ENCODE peak calls at places on chromosomes 7 and 10, in eight cellular contexts. C, A, H, R, Q, N, Z and F are unnamed samples.

GRCh38 chr7:46186131-46186530 is 265.1 kb upstream of the IGFBP3 start:
- DNase-seq in C (no peak), H (no peak), R (no peak), Q (no peak), N (no peak), A (no peak), Z (no peak), F (no peak)

GRCh38 chr10:81013771-81014170 is 476.1 kb downstream of the SH2D4B start:
- DNase-seq in A (no peak), Z (no peak), Q (no peak), N (no peak), R (no peak), H (no peak), C (no peak), F (no peak)

GRCh38 chr7:22251906-22252495 is 105.0 kb downstream of the RAPGEF5 start:
- DNase-seq in C (no peak), H (no peak), Q (no peak), N (no peak), R (no peak), A (no peak), Z (no peak), F (no peak)

GRCh38 chr7:73768661-73769480 is 1.2 kb downstream of the CLDN3 start:
- DNase-seq in A (peak), C (no peak), H (no peak), Z (no peak), R (no peak), Q (no peak), N (no peak), F (no peak)

GRCh38 chr7:113715981-113716870 is 202.6 kb downstream of the PPP1R3A start:
- DNase-seq in R (no peak), H (no peak), Z (no peak), N (no peak), Q (no peak), C (no peak), A (no peak), F (no peak)

GRCh38 chr7:133688483-133689239 is 435.8 kb downstream of the EXOC4 start:
- DNase-seq in N (no peak), A (no peak), R (no peak), C (no peak), Z (no peak), Q (no peak), H (no peak), F (no peak)

GRCh38 chr10:95445223-95445836 is 115.8 kb downstream of the SORBS1 start:
- DNase-seq in A (no peak), R (no peak), Q (peak), N (no peak), Z (no peak), H (no peak), C (peak), F (no peak)

GRCh38 chr7:124566576-124566975 is 199.0 kb downstream of the GPR37 start:
- DNase-seq in R (no peak), A (no peak), N (no peak), Q (peak), H (no peak), C (no peak), Z (no peak), F (no peak)

GRCh38 chr7:142420554-142421362 is 162.9 kb upstream of the PRSS58 start:
- DNase-seq in R (no peak), H (no peak), Z (no peak), N (peak), Q (peak), A (peak), C (peak), F (no peak)

GRCh38 chr7:107982918-107983389 is 20.0 kb downstream of the LAMB1 start:
- DNase-seq in A (no peak), N (no peak), R (no peak), Z (no peak), C (no peak), H (no peak), Q (peak), F (no peak)

GRCh38 chr10:63722537-63722936 is 201.3 kb downstream of the REEP3 start:
- DNase-seq in Q (no peak), A (no peak), N (no peak), R (no peak), Z (no peak), H (no peak), C (no peak), F (no peak)

GRCh38 chr7:29342761-29343160 is 148.2 kb downstream of the CHN2 start:
- DNase-seq in R (no peak), Z (no peak), A (peak), N (no peak), H (no peak), C (no peak), Q (no peak), F (no peak)

GRCh38 chr10:91590904-91591791 is 41.7 kb downstream of the PPP1R3C start:
- DNase-seq in A (no peak), C (no peak), Q (peak), N (no peak), H (no peak), Z (no peak), R (no peak), F (no peak)

GRCh38 chr7:106075937-106076336 is 36.2 kb downstream of the SYPL1 start:
- DNase-seq in Q (no peak), N (no peak), A (no peak), C (no peak), R (no peak), Z (no peak), H (no peak), F (no peak)

GRCh38 chr7:4549681-4550080 is 132.4 kb upstream of the FOXK1 start:
- DNase-seq in Z (no peak), Q (no peak), C (no peak), N (no peak), R (no peak), A (peak), H (no peak), F (no peak)

GRCh38 chr7:143415696-143416095 is 7.0 kb upstream of the EPHA1 start:
- DNase-seq in H (no peak), Q (no peak), Z (no peak), N (no peak), C (peak), R (no peak), A (no peak), F (no peak)

GRCh38 chr7:150629347-150629746 is 2.8 kb downstream of the GIMAP6 start:
- DNase-seq in N (no peak), R (no peak), Q (no peak), C (no peak), H (no peak), Z (no peak), A (no peak), F (no peak)

GRCh38 chr7:2266911-2267310 is 24.9 kb downstream of the NUDT1 start:
- DNase-seq in R (no peak), Q (peak), N (no peak), H (no peak), C (no peak), Z (no peak), A (no peak), F (no peak)

GRCh38 chr10:52129410-52130178 is 184.5 kb upstream of the DKK1 start:
- DNase-seq in C (no peak), A (no peak), Z (no peak), N (no peak), Q (no peak), R (no peak), H (no peak), F (no peak)

GRCh38 chr7:124784879-124785818 is 19.6 kb upstream of the GPR37 start:
- DNase-seq in N (peak), Q (peak), C (peak), A (peak), R (no peak), Z (no peak), H (no peak), F (no peak)

GRCh38 chr7:151232272-151233110 is at the start of gene CHPF2:
- DNase-seq in R (peak), Z (peak), C (peak), H (peak), A (peak), N (peak), Q (peak), F (peak)

GRCh38 chr7:70289067-70289466 is 690.8 kb downstream of the AUTS2 start:
- DNase-seq in R (no peak), C (no peak), N (no peak), A (no peak), Z (no peak), Q (no peak), H (no peak), F (no peak)

GRCh38 chr10:99329891-99330674 is 927 bp downstream of the CNNM1 start:
- DNase-seq in H (no peak), Z (no peak), N (peak), R (no peak), A (peak), Q (peak), C (peak), F (no peak)

GRCh38 chr7:91912500-91912899 is 28.2 kb upstream of the AKAP9 start:
- DNase-seq in H (no peak), A (no peak), Q (no peak), Z (no peak), C (no peak), R (no peak), N (no peak), F (no peak)

GRCh38 chr7:264541-265191 is 25.3 kb upstream of the FOXL3 start:
- DNase-seq in C (no peak), R (no peak), H (no peak), Q (peak), Z (no peak), A (no peak), N (no peak), F (no peak)

GRCh38 chr10:77702166-77702565 is 64.6 kb upstream of the KCNMA1 start:
- DNase-seq in C (peak), Q (no peak), H (no peak), R (no peak), Z (no peak), N (no peak), A (no peak), F (no peak)

GRCh38 chr10:78741541-78741940 is 327.2 kb upstream of the ZMIZ1 start:
- DNase-seq in N (no peak), Q (no peak), Z (no peak), A (no peak), C (no peak), R (no peak), H (no peak), F (no peak)

GRCh38 chr10:11223081-11223480 is 205.4 kb downstream of the CELF2 start:
- DNase-seq in A (no peak), Q (no peak), N (no peak), R (no peak), C (no peak), Z (no peak), H (no peak), F (no peak)